ENCODE peak calls at places on chromosomes 3 and 15, in eight cellular contexts. D is GM12865; C is psoas muscle; N is astrocyte of the spinal cord; S is CD8-positive, alpha-beta memory T cell; E is GM12864; O is fibroblast of pulmonary artery; X is cardiac muscle cell. I is an unnamed sample.

GRCh38 chr3:4574426-4574965 is 81.3 kb downstream of the ITPR1 start:
- DNase-seq in S (no peak), E (no peak), N (no peak), C (no peak), X (no peak), O (no peak), D (no peak), I (no peak)

GRCh38 chr15:31004220-31004733 is 12.8 kb upstream of the MTMR10 start:
- DNase-seq in O (no peak), E (peak), D (peak), C (no peak), X (no peak), N (no peak), S (no peak), I (no peak)

GRCh38 chr3:44208086-44208485 is 33.6 kb upstream of the TOPAZ1 start:
- DNase-seq in E (no peak), S (peak), D (no peak), O (no peak), X (no peak), C (no peak), N (peak), I (no peak)

GRCh38 chr3:158532099-158532734 is 38.8 kb upstream of the MLF1 start:
- DNase-seq in O (peak), C (no peak), E (peak), D (peak), X (peak), S (no peak), N (peak), I (no peak)

GRCh38 chr3:50521572-50521971 is 18.1 kb upstream of the CACNA2D2 start:
- DNase-seq in C (no peak), D (no peak), O (no peak), E (no peak), X (no peak), N (no peak), S (no peak), I (no peak)

GRCh38 chr3:97958796-97959195 is 13.4 kb downstream of the RIOX2 start:
- DNase-seq in D (no peak), S (no peak), C (no peak), N (no peak), E (no peak), O (no peak), X (no peak), I (no peak)

GRCh38 chr3:151468284-151468917 is 7.5 kb upstream of the IGSF10 start:
- DNase-seq in C (no peak), S (peak), O (peak), X (peak), D (peak), E (peak), N (peak), I (peak)

GRCh38 chr15:75731248-75732100 is 18.8 kb upstream of the CSPG4 start:
- DNase-seq in C (no peak), D (no peak), O (peak), X (peak), S (no peak), E (no peak), N (no peak), I (no peak)

GRCh38 chr15:59296181-59296617 is 76.5 kb downstream of the MYO1E start:
- DNase-seq in E (no peak), X (peak), S (no peak), D (no peak), C (no peak), O (peak), N (peak), I (peak)

GRCh38 chr3:71371282-71371681 is 212.2 kb downstream of the FOXP1 start:
- DNase-seq in E (no peak), X (no peak), N (no peak), C (no peak), O (no peak), D (no peak), S (no peak), I (no peak)

GRCh38 chr3:71374582-71374981 is 208.9 kb downstream of the FOXP1 start:
- DNase-seq in S (no peak), X (no peak), E (no peak), O (no peak), D (no peak), N (no peak), C (no peak), I (no peak)

GRCh38 chr3:71372911-71373637 is 210.5 kb downstream of the FOXP1 start:
- DNase-seq in X (no peak), C (no peak), D (no peak), S (peak), O (no peak), N (no peak), E (no peak), I (no peak)

GRCh38 chr3:71370467-71370866 is 213.1 kb downstream of the FOXP1 start:
- DNase-seq in D (no peak), O (no peak), X (no peak), S (no peak), C (no peak), E (no peak), N (no peak), I (no peak)

DNA sequence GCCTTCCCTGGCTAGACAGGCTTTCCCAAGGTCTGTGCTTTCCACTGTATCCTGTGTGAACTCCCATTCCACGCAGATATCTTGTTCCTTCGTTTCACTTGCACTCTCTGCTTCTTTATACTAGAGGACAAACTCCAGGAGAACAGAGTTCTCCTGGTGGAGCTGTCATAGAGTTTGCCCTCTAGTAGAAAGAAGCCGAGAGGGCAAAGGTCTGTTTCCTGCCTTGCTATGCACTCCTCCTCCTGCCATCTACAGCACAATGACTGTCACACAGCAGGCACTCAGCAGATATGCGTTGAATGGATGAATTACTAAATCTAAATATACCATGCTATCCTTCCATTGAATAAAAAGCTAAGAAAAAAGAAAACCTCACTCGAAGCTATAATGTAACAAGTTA is 211.2 kb downstream of the FOXP1 start:
- DNase-seq in E (no peak), X (no peak), C (no peak), N (no peak), S (no peak), D (no peak), O (no peak), I (no peak)
- H3K4me3 ChIP-seq in E (no peak), X (no peak), C (no peak), N (no peak), S (no peak), D (no peak), O (no peak), I (no peak)

GRCh38 chr15:65258863-65259262 is 27.8 kb downstream of the PARP16 start:
- DNase-seq in N (peak), O (no peak), X (no peak), E (no peak), C (no peak), S (no peak), D (no peak), I (no peak)

GRCh38 chr15:65258370-65258769 is 28.3 kb downstream of the PARP16 start:
- DNase-seq in O (no peak), D (no peak), N (no peak), E (no peak), C (no peak), S (no peak), X (no peak), I (no peak)

GRCh38 chr15:65259367-65259781 is 27.3 kb downstream of the PARP16 start:
- DNase-seq in E (no peak), D (no peak), C (peak), O (no peak), X (no peak), S (no peak), N (no peak), I (no peak)

GRCh38 chr15:65249641-65250040 is 37.0 kb downstream of the PARP16 start:
- DNase-seq in X (no peak), O (no peak), C (no peak), E (peak), N (no peak), D (peak), S (peak), I (no peak)

DNA sequence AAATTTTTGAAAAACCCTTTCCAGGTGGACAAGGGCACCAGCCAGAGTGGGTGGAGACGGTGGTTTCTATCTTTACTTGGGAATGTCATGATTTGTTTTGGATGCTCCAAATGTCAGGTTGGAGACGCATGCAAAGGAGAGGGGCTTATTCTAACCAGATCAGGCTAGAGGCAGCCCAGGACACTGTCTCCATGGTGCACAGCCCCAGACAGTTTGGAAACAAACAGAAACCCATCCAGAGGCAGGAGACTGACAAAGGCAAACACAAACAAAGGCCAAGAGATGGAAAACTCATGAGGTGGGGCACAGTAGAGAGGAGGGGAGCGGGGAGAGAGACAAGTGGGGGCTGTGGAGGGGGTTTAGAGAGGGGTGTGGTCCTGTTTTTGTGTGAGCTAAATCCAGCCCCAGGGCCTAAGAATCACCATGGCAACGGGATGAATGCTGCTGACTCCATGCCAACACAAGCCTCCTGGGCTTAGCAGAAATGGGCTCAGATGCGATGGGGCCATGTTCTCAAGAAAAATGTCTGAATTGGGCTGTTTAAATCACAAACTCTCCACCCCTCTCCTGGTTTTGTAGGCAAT is 32.4 kb downstream of the PARP16 start:
- DNase-seq in O (no peak), X (no peak), D (no peak), E (no peak), C (no peak), S (no peak), N (no peak), I (no peak)
- H3K4me3 ChIP-seq in O (no peak), X (no peak), D (no peak), E (no peak), C (no peak), S (no peak), N (no peak), I (no peak)

DNA sequence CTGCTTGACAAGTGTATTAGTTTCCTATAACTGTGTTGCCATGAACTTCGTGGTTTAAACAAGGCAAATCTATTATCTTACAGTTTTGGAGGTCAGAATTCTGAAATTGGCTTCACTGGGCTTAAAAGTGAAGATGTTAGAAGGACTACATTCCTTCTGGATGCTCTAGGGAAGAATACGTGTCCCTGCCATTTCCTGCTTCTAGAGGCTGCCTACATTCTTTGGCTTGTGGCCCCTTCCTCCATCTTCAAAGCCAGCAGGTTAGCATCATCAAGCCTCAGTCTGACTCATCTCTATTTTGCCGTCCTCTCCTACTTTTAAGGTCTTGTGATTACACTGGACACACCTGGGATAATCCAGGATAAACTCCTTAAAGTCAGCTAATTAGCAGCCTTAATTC is 327.7 kb downstream of the SATB1 start:
- DNase-seq in X (no peak), E (no peak), N (no peak), D (no peak), C (no peak), O (no peak), S (no peak), I (no peak)
- H3K4me3 ChIP-seq in X (no peak), E (no peak), N (no peak), D (no peak), C (no peak), O (no peak), S (no peak), I (no peak)

GRCh38 chr15:90957791-90958190 is 3.1 kb downstream of the RCCD1 start:
- DNase-seq in N (no peak), E (no peak), X (no peak), O (no peak), S (no peak), C (no peak), D (no peak), I (no peak)
- H3K4me3 ChIP-seq in N (peak), E (no peak), X (no peak), O (no peak), S (no peak), C (peak), D (no peak), I (peak)

GRCh38 chr15:57329582-57330367 is 46.5 kb upstream of the CGNL1 start:
- DNase-seq in O (no peak), E (no peak), X (no peak), N (no peak), D (no peak), C (no peak), S (no peak), I (no peak)

GRCh38 chr15:57330619-57331018 is 45.7 kb upstream of the CGNL1 start:
- DNase-seq in D (no peak), X (no peak), C (no peak), N (peak), O (no peak), E (no peak), S (no peak), I (no peak)

GRCh38 chr15:57327985-57328471 is 48.3 kb upstream of the CGNL1 start:
- DNase-seq in D (no peak), N (peak), C (peak), O (peak), E (no peak), S (no peak), X (peak), I (peak)

GRCh38 chr15:57326196-57326595 is 50.1 kb upstream of the CGNL1 start:
- DNase-seq in S (no peak), D (no peak), N (no peak), O (no peak), X (no peak), C (no peak), E (no peak), I (no peak)

DNA sequence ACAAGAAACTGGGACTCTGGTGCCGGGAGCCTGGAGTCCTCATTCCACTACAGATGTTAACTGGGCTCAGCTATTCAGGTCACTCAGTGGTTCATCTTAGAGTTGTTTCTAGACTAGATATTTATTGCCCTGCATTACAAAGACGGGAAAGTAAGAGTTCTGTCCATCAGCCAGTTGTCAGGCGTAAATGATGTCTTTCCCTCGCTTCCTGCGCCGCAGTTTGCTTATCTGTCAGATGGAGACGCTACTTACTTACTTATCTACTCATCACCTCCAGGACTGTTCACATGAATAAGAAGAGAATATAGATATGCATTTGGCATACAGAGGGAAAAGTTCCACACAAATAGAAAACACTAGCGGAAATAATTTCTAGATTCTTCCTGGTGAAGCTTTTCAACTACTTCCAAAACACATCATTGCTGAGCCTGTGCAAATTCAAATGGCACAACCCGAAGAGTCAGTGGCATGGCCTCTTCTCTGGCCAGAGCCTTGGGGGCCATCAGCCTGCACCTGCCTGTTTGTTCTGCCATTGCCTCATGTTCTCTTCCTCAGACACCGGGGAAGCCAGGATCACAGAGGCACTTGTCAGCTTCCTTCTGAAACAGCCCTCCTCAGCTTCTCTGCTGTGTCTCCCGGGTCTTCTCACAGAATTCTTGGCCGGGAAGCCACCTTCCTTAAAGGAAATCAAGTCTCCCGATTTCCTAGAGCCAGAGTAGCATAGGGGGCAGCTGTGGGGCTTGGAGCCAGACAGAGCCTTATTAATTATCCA is 47.6 kb upstream of the CGNL1 start:
- DNase-seq in N (no peak), D (no peak), C (no peak), X (no peak), O (no peak), E (no peak), S (no peak), I (no peak)
- H3K4me3 ChIP-seq in N (no peak), D (no peak), C (no peak), X (no peak), O (no peak), E (no peak), S (no peak), I (no peak)

I was measured in skeletal muscle cell.